ENCODE peak calls at places on chromosomes 1 and 21, in five cellular contexts. One of them, this sample, is unnamed.

GRCh38 chr1:151547119-151547899 is 7.2 kb downstream of the TUFT1 start:
- DNase-seq in H1: no peak
- DNase-seq in H9: peak; percentile 85
- DNase-seq in mesendoderm: peak; percentile 99
- DNase-seq in mesenchymal stem cell: peak; percentile 74
- DNase-seq in this sample: peak; percentile 54

GRCh38 chr1:245874942-245875580 is 632.0 kb downstream of the SMYD3 start:
- DNase-seq in H1: no peak
- DNase-seq in H9: no peak
- DNase-seq in mesendoderm: no peak
- DNase-seq in mesenchymal stem cell: peak; percentile 95
- DNase-seq in this sample: no peak

GRCh38 chr1:200668514-200669313 is 993 bp downstream of the DDX59 start:
- DNase-seq in H1: no peak
- DNase-seq in H9: no peak
- DNase-seq in mesendoderm: peak; percentile 71
- DNase-seq in mesenchymal stem cell: peak; percentile 6
- DNase-seq in this sample: no peak

GRCh38 chr1:154327466-154328317 is 2.4 kb downstream of the ATP8B2 start:
- DNase-seq in H1: no peak
- DNase-seq in H9: peak; percentile 30
- DNase-seq in mesendoderm: peak; percentile 8
- DNase-seq in mesenchymal stem cell: no peak
- DNase-seq in this sample: no peak

GRCh38 chr21:25767921-25768320 is 33.1 kb downstream of the GABPA start:
- DNase-seq in H1: no peak
- DNase-seq in H9: no peak
- DNase-seq in mesendoderm: no peak
- DNase-seq in mesenchymal stem cell: no peak
- DNase-seq in this sample: no peak

GRCh38 chr1:116733466-116734108 is 20.6 kb upstream of the CD2 start:
- DNase-seq in H1: no peak
- DNase-seq in H9: no peak
- DNase-seq in mesendoderm: no peak
- DNase-seq in mesenchymal stem cell: no peak
- DNase-seq in this sample: no peak

GRCh38 chr1:40044065-40044575 is 3.6 kb downstream of the CAP1 start:
- DNase-seq in H1: no peak
- DNase-seq in H9: no peak
- DNase-seq in mesendoderm: no peak
- DNase-seq in mesenchymal stem cell: no peak
- DNase-seq in this sample: no peak

GRCh38 chr1:232890340-232890953 is 60.0 kb upstream of the NTPCR start:
- DNase-seq in H1: no peak
- DNase-seq in H9: no peak
- DNase-seq in mesendoderm: no peak
- DNase-seq in mesenchymal stem cell: peak; percentile 27
- DNase-seq in this sample: no peak

GRCh38 chr1:27011058-27011764 is 1.4 kb downstream of the TENT5B start:
- DNase-seq in H1: no peak
- DNase-seq in H9: peak; percentile 94
- DNase-seq in mesendoderm: peak; percentile 99
- DNase-seq in mesenchymal stem cell: peak; percentile 87
- DNase-seq in this sample: peak; percentile 69

GRCh38 chr1:113872219-113872934 is 865 bp upstream of the PTPN22 start:
- DNase-seq in H1: no peak
- DNase-seq in H9: no peak
- DNase-seq in mesendoderm: no peak
- DNase-seq in mesenchymal stem cell: no peak
- DNase-seq in this sample: no peak

GRCh38 chr1:248752119-248752931 is 3.2 kb downstream of the LYPD8 start:
- DNase-seq in H1: no peak
- DNase-seq in H9: no peak
- DNase-seq in mesendoderm: peak; percentile 20
- DNase-seq in mesenchymal stem cell: no peak
- DNase-seq in this sample: no peak

GRCh38 chr1:222182641-222183040 is 365.3 kb downstream of the HHIPL2 start:
- DNase-seq in H1: no peak
- DNase-seq in H9: no peak
- DNase-seq in mesendoderm: no peak
- DNase-seq in mesenchymal stem cell: peak; percentile 10
- DNase-seq in this sample: no peak

GRCh38 chr1:38283736-38284470 is 237.3 kb upstream of the POU3F1 start:
- DNase-seq in H1: no peak
- DNase-seq in H9: peak; percentile 20
- DNase-seq in mesendoderm: no peak
- DNase-seq in mesenchymal stem cell: no peak
- DNase-seq in this sample: no peak

GRCh38 chr21:34670220-34670961 is 1.6 kb downstream of the CLIC6 start:
- DNase-seq in H1: no peak
- DNase-seq in H9: peak; percentile 67
- DNase-seq in mesendoderm: peak; percentile 66
- DNase-seq in mesenchymal stem cell: peak; percentile 26
- DNase-seq in this sample: peak; percentile 23

GRCh38 chr1:3468236-3469103 is 14.0 kb downstream of the ARHGEF16 start:
- DNase-seq in H1: no peak
- DNase-seq in H9: no peak
- DNase-seq in mesendoderm: no peak
- DNase-seq in mesenchymal stem cell: no peak
- DNase-seq in this sample: no peak

GRCh38 chr1:35932941-35933340 is 2.0 kb downstream of the AGO3 start:
- DNase-seq in H1: no peak
- DNase-seq in H9: no peak
- DNase-seq in mesendoderm: no peak
- DNase-seq in mesenchymal stem cell: no peak
- DNase-seq in this sample: no peak

GRCh38 chr1:6870571-6870970 is 85.3 kb downstream of the CAMTA1 start:
- DNase-seq in H1: no peak
- DNase-seq in H9: no peak
- DNase-seq in mesendoderm: no peak
- DNase-seq in mesenchymal stem cell: peak; percentile 57
- DNase-seq in this sample: no peak

GRCh38 chr1:41516168-41516961 is 31.9 kb upstream of the EDN2 start:
- DNase-seq in H1: peak; percentile 62
- DNase-seq in H9: peak; percentile 92
- DNase-seq in mesendoderm: peak; percentile 89
- DNase-seq in mesenchymal stem cell: peak; percentile 85
- DNase-seq in this sample: peak; percentile 88

GRCh38 chr1:1883092-1883858 is 7.6 kb downstream of the GNB1 start:
- DNase-seq in H1: no peak
- DNase-seq in H9: no peak
- DNase-seq in mesendoderm: peak; percentile 97
- DNase-seq in mesenchymal stem cell: no peak
- DNase-seq in this sample: no peak

GRCh38 chr1:15969321-15969880 is 6.5 kb downstream of the ZBTB17 start:
- DNase-seq in H1: no peak
- DNase-seq in H9: no peak
- DNase-seq in mesendoderm: no peak
- DNase-seq in mesenchymal stem cell: no peak
- DNase-seq in this sample: no peak

GRCh38 chr1:93681549-93682412 is at the start of gene BCAR3:
- DNase-seq in H1: peak; percentile 38
- DNase-seq in H9: peak; percentile 85
- DNase-seq in mesendoderm: peak; percentile 91
- DNase-seq in mesenchymal stem cell: peak; percentile 76
- DNase-seq in this sample: peak; percentile 61

GRCh38 chr1:211344335-211344664 is 17.7 kb downstream of the TRAF5 start:
- DNase-seq in H1: no peak
- DNase-seq in H9: no peak
- DNase-seq in mesendoderm: no peak
- DNase-seq in mesenchymal stem cell: peak; percentile 25
- DNase-seq in this sample: no peak

GRCh38 chr1:2540816-2541492 is 10.9 kb upstream of the HES5 start:
- DNase-seq in H1: no peak
- DNase-seq in H9: no peak
- DNase-seq in mesendoderm: no peak
- DNase-seq in mesenchymal stem cell: no peak
- DNase-seq in this sample: peak; percentile 87

GRCh38 chr21:24994717-24995116 is 612.6 kb downstream of the MRPL39 start:
- DNase-seq in H1: no peak
- DNase-seq in H9: no peak
- DNase-seq in mesendoderm: no peak
- DNase-seq in mesenchymal stem cell: no peak
- DNase-seq in this sample: no peak

GRCh38 chr1:111621050-111621449 is 1.5 kb downstream of the RAP1A start:
- DNase-seq in H1: no peak
- DNase-seq in H9: no peak
- DNase-seq in mesendoderm: no peak
- DNase-seq in mesenchymal stem cell: no peak
- DNase-seq in this sample: no peak

GRCh38 chr1:5348732-5349465 is 643.3 kb downstream of the NPHP4 start:
- DNase-seq in H1: no peak
- DNase-seq in H9: no peak
- DNase-seq in mesendoderm: no peak
- DNase-seq in mesenchymal stem cell: no peak
- DNase-seq in this sample: no peak

GRCh38 chr1:110433803-110434202 is 17.1 kb upstream of the PROK1 start:
- DNase-seq in H1: peak; percentile 38
- DNase-seq in H9: peak; percentile 79
- DNase-seq in mesendoderm: peak; percentile 96
- DNase-seq in mesenchymal stem cell: peak; percentile 59
- DNase-seq in this sample: peak; percentile 40

GRCh38 chr1:107529511-107530149 is 388.8 kb downstream of the NTNG1 start:
- DNase-seq in H1: no peak
- DNase-seq in H9: peak; percentile 37
- DNase-seq in mesendoderm: peak; percentile 70
- DNase-seq in mesenchymal stem cell: peak; percentile 19
- DNase-seq in this sample: peak; percentile 24

GRCh38 chr1:109535481-109535880 is 4.2 kb upstream of the GPR61 start:
- DNase-seq in H1: no peak
- DNase-seq in H9: no peak
- DNase-seq in mesendoderm: no peak
- DNase-seq in mesenchymal stem cell: peak; percentile 37
- DNase-seq in this sample: no peak

GRCh38 chr1:27238032-27238431 is 3.6 kb downstream of the WDTC1 start:
- DNase-seq in H1: no peak
- DNase-seq in H9: no peak
- DNase-seq in mesendoderm: no peak
- DNase-seq in mesenchymal stem cell: no peak
- DNase-seq in this sample: no peak

GRCh38 chr21:21101911-21102310 is 103.7 kb downstream of the NCAM2 start:
- DNase-seq in H1: no peak
- DNase-seq in H9: peak; percentile 46
- DNase-seq in mesendoderm: peak; percentile 79
- DNase-seq in mesenchymal stem cell: peak; percentile 54
- DNase-seq in this sample: peak; percentile 36

GRCh38 chr1:116708255-116708900 is 40.8 kb upstream of the IGSF3 start:
- DNase-seq in H1: no peak
- DNase-seq in H9: no peak
- DNase-seq in mesendoderm: no peak
- DNase-seq in mesenchymal stem cell: no peak
- DNase-seq in this sample: no peak

GRCh38 chr1:226799634-226800281 is 60.7 kb upstream of the ITPKB start:
- DNase-seq in H1: no peak
- DNase-seq in H9: no peak
- DNase-seq in mesendoderm: no peak
- DNase-seq in mesenchymal stem cell: no peak
- DNase-seq in this sample: no peak

DNA sequence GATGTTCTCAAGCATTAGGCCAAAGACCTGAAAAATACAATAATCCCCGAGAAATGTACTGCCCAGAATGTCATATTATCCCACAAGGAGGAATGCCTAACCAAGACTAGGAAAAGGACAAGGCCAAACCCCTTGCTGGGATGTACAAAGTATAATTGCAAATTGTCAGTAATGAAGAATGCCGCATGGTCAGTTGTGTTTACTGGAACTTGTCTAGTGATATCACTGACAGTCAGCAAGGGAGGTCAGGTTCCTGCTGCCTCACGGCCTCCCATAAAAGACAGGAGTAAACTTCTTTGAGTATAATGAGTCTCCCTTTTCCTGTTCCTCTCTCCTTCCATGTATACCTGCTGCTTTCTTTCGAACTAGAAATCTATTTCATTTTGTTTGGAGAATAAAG is 222.8 kb downstream of the RHOU start:
- DNase-seq in H1: no peak
- DNase-seq in H9: no peak
- DNase-seq in mesendoderm: no peak
- DNase-seq in mesenchymal stem cell: peak; percentile 59
- DNase-seq in this sample: no peak
- H2BK5ac ChIP-seq in H1: no peak overlapping the region
- H2BK5ac ChIP-seq in H9: no peak overlapping the region
- H2BK5ac ChIP-seq in mesendoderm: no peak overlapping the region
- H2BK5ac ChIP-seq in mesenchymal stem cell: no peak overlapping the region
- H2BK5ac ChIP-seq in this sample: no peak overlapping the region

DNA sequence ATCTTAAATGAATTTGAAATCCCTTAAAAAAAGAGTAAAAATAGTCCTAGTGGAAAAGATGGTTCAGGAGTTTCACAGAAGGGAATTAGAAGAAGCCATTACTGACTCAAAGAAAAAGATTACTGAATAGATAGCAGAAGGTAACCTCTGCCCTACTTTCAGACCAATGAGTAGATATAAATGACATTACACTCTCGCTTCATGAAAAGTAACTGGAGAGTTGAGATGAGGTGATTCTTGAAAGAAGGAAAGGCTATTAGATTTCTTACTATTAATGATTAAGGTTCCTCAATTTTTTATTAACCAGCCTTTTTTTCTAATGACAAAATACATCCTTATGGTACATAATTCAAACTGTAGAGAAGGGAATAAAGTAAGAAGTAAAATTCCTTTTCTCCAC is 28.3 kb downstream of the CCN1 start:
- DNase-seq in H1: no peak
- DNase-seq in H9: no peak
- DNase-seq in mesendoderm: no peak
- DNase-seq in mesenchymal stem cell: peak; percentile 9
- DNase-seq in this sample: no peak
- H2BK5ac ChIP-seq in H1: no peak overlapping the region
- H2BK5ac ChIP-seq in H9: no peak overlapping the region
- H2BK5ac ChIP-seq in mesendoderm: no peak overlapping the region
- H2BK5ac ChIP-seq in mesenchymal stem cell: peak overlapping the region; percentile 99
- H2BK5ac ChIP-seq in this sample: no peak overlapping the region

GRCh38 chr1:87224209-87224608 is 104.5 kb upstream of the LMO4 start:
- DNase-seq in H1: no peak
- DNase-seq in H9: no peak
- DNase-seq in mesendoderm: no peak
- DNase-seq in mesenchymal stem cell: peak; percentile 85
- DNase-seq in this sample: no peak
- H2BK5ac ChIP-seq in H1: no peak overlapping the region
- H2BK5ac ChIP-seq in H9: no peak overlapping the region
- H2BK5ac ChIP-seq in mesendoderm: no peak overlapping the region
- H2BK5ac ChIP-seq in mesenchymal stem cell: no peak overlapping the region
- H2BK5ac ChIP-seq in this sample: no peak overlapping the region

DNA sequence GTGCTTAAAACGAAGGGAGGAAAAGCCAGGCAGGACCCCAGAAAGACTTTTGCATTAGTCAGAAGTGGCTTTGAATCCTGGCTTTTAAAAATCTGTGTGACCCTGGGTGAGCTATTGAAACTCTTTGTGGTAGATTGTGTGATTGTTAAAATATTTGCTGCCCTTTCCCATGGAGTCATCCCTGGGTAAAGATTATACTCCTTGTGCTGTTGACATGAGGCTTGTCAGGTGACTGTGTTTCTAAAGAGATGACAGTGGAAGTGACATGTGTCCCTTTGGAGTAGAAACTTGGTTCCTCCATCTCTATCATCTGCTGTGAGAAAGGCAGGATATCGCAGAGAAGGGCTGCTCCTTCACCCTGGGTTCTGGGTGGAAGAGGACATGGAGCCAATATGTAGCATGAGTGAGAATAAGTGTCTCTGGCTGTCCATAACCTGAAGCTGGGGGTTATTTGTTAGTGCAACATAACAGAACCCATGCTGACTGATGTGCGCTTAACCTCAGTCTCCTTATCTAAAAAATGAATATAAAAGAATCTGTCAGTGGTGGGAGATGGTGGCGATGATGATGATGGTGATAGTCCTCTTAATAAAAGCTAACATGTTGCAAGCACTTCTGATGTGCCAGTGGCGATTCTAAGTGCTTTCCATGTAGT is 187.6 kb downstream of the RHOU start:
- DNase-seq in H1: no peak
- DNase-seq in H9: no peak
- DNase-seq in mesendoderm: no peak
- DNase-seq in mesenchymal stem cell: peak; percentile 61
- DNase-seq in this sample: no peak
- H2BK5ac ChIP-seq in H1: no peak overlapping the region
- H2BK5ac ChIP-seq in H9: no peak overlapping the region
- H2BK5ac ChIP-seq in mesendoderm: no peak overlapping the region
- H2BK5ac ChIP-seq in mesenchymal stem cell: no peak overlapping the region
- H2BK5ac ChIP-seq in this sample: no peak overlapping the region

This sample was measured in neuronal stem cell.